ENCODE peak calls at places on chromosomes 2 and 18, in five cellular contexts. W is IMR-90, N is adrenal gland, V is coronary artery, F is fibroblast of pulmonary artery. M is an unnamed sample.

GRCh38 chr2:177641321-177641720 is 248.7 kb downstream of the AGPS start:
- DNase-seq in V (no peak), F (no peak), W (no peak), N (no peak), M (no peak)

GRCh38 chr2:101040761-101041160 is 38.7 kb downstream of the RPL31 start:
- DNase-seq in W (no peak), V (no peak), N (peak), F (no peak), M (no peak)

GRCh38 chr18:3605562-3606443 is 155.8 kb downstream of the TGIF1 start:
- DNase-seq in V (no peak), N (no peak), F (peak), W (peak), M (peak)

GRCh38 chr2:172753610-172754009 is 18.0 kb downstream of the RAPGEF4 start:
- DNase-seq in F (no peak), W (no peak), V (no peak), N (no peak), M (no peak)

GRCh38 chr2:15772681-15773080 is 167.7 kb upstream of the MYCN start:
- DNase-seq in W (no peak), N (no peak), F (no peak), V (no peak), M (no peak)

GRCh38 chr2:129361688-129362087 is 617.8 kb upstream of the RAB6C start:
- DNase-seq in W (no peak), F (no peak), V (no peak), N (no peak), M (no peak)

GRCh38 chr2:119424284-119425118 is 7.2 kb upstream of the TMEM37 start:
- DNase-seq in F (no peak), N (peak), V (peak), W (no peak), M (no peak)

GRCh38 chr18:3594760-3595241 is 144.8 kb downstream of the TGIF1 start:
- DNase-seq in V (no peak), W (peak), F (peak), N (no peak), M (peak)

GRCh38 chr2:234951386-234952269 is at the start of gene SH3BP4:
- DNase-seq in N (peak), F (peak), W (peak), V (peak), M (peak)

GRCh38 chr2:10570076-10570475 is 119.7 kb downstream of the NOL10 start:
- DNase-seq in F (no peak), N (no peak), W (no peak), V (no peak), M (no peak)

GRCh38 chr2:130819226-130819914 is 17.3 kb upstream of the ARHGEF4 start:
- DNase-seq in V (no peak), F (no peak), W (no peak), N (no peak), M (no peak)

GRCh38 chr2:234555616-234556249 is 58.9 kb upstream of the ARL4C start:
- DNase-seq in V (no peak), N (no peak), F (no peak), W (peak), M (peak)

GRCh38 chr2:27765621-27766286 is 5.8 kb upstream of the MRPL33 start:
- DNase-seq in V (no peak), N (peak), F (peak), W (no peak), M (no peak)

GRCh38 chr2:241898681-241899270 is 29.2 kb downstream of the RTP5 start:
- DNase-seq in V (peak), W (no peak), N (peak), F (no peak), M (no peak)

GRCh38 chr18:8293184-8293583 is 316.1 kb upstream of the RAB12 start:
- DNase-seq in N (no peak), F (no peak), V (no peak), W (no peak), M (no peak)

GRCh38 chr2:13212115-13212514 is 495.4 kb downstream of the TRIB2 start:
- DNase-seq in F (no peak), V (no peak), W (no peak), N (no peak), M (no peak)

GRCh38 chr18:73355076-73355475 is 487.3 kb upstream of the NETO1 start:
- DNase-seq in N (no peak), V (no peak), F (no peak), W (peak), M (no peak)

GRCh38 chr2:240644859-240645301 is 19.6 kb downstream of the GPR35 start:
- DNase-seq in W (no peak), N (peak), F (no peak), V (no peak), M (no peak)

DNA sequence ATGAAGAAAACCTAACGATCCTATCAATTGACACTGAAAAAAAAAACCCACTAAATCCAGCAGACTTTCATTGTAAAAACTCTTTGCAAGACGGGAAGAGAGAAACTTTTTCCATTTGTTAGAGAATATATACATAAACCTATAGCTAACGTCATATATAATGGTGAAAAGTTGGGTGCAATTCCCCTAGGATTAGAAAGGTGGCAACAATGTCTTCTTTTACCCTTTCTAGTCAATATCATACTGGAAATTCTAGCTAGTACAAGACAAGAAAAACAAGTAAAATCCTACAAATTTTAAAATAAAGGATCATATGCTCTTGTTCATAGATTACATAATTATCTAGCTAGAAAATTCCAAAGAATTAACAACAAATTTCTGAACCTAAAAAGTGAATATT is 1596.5 kb upstream of the LRRTM1 start:
- DNase-seq in F (peak), V (no peak), W (no peak), N (no peak), M (no peak)
- TF ChIP-seq CTCF in F (peak), V (no peak), W (no peak), N (no peak), M (no peak)

DNA sequence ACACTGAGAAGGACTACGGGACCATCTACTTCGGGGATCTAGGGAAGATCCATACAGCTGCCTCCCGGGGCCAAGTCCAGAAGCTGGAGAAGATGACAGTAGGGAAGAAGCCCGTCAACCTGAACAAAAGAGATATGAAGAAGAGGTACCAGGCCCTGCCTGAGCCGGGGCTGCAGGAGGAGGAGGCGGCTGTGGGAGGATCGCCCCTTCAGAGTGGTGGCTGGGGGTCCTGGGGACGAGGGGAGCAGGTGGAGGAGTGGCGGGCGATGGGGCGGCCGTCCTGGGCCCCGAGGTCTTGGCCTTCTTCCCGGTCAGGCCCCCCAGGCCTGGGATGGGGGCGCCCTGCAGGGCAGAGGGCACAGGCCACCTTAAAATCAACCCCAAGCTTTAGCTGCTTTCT is 524 bp downstream of the ANKRD30B start:
- DNase-seq in V (no peak), W (no peak), N (no peak), F (no peak), M (no peak)
- H3K4me3 ChIP-seq in V (no peak), W (no peak), N (no peak), F (no peak), M (peak)

GRCh38 chr2:148603562-148603920 is 41.0 kb upstream of the EPC2 start:
- DNase-seq in N (no peak), W (no peak), V (no peak), F (no peak), M (no peak)
- TF ChIP-seq CTCF in N (no peak), W (no peak), V (no peak), F (no peak), M (no peak)

DNA sequence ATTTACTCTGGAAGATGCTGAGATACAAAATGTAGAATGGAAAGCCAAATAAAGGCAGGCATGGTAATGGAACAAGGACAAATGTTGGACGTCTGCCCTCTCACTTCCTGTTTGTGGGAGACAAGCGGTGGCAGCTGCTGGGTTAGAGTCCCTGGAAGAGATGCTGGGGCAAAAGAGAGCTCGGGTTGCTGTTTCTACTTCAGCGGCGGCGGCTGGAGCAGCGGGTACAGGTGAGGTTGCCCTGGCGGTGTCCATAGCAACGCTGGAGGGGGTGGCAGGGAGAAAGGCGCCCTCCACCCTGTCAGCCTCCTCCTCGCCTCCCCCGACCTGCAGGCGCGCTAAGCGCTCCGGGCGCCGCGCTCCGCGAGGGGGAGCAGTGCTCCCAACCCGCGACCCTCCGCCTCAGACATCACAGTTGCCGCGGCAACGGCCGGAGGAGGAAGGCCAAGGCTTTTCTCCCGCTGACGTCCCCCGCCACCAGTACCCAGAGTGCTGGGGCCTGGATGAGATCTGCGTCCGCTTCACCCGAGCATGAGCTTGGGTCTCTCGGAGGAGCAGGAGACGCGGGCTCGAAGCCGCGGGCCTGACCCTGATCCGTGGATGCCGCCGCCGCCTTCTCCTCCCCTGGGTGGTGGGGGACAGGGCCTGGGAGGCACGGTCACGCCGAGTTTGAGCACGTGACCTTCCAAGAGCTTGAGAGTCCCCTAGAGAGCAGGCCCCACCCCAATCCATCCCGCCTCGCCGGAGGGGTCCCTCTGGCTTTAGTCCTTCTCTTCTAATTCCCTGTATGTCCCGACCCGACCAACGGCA is 65.6 kb downstream of the NOL4 start:
- DNase-seq in N (peak), V (peak), W (peak), F (peak), M (peak)
- H3K4me3 ChIP-seq in N (no peak), V (peak), W (no peak), F (peak), M (peak)

GRCh38 chr2:58680938-58681337 is 439.8 kb upstream of the FANCL start:
- DNase-seq in V (no peak), W (no peak), N (no peak), F (peak), M (no peak)
- TF ChIP-seq CTCF in V (no peak), W (no peak), N (no peak), F (no peak), M (no peak)

GRCh38 chr18:61991201-61991600 is 98.4 kb upstream of the RNF152 start:
- DNase-seq in N (no peak), V (no peak), W (peak), F (peak), M (peak)

GRCh38 chr18:61992923-61993322 is 100.1 kb upstream of the RNF152 start:
- DNase-seq in N (no peak), V (no peak), F (peak), W (peak), M (peak)

GRCh38 chr18:61992285-61992684 is 99.5 kb upstream of the RNF152 start:
- DNase-seq in W (peak), F (peak), V (no peak), N (no peak), M (peak)

GRCh38 chr18:61993831-61994230 is 101.0 kb upstream of the RNF152 start:
- DNase-seq in W (no peak), V (no peak), N (no peak), F (peak), M (no peak)

GRCh38 chr18:61991836-61992235 is 99.0 kb upstream of the RNF152 start:
- DNase-seq in N (no peak), V (no peak), F (no peak), W (no peak), M (no peak)
- H3K4me3 ChIP-seq in N (no peak), V (no peak), F (no peak), W (no peak), M (no peak)

DNA sequence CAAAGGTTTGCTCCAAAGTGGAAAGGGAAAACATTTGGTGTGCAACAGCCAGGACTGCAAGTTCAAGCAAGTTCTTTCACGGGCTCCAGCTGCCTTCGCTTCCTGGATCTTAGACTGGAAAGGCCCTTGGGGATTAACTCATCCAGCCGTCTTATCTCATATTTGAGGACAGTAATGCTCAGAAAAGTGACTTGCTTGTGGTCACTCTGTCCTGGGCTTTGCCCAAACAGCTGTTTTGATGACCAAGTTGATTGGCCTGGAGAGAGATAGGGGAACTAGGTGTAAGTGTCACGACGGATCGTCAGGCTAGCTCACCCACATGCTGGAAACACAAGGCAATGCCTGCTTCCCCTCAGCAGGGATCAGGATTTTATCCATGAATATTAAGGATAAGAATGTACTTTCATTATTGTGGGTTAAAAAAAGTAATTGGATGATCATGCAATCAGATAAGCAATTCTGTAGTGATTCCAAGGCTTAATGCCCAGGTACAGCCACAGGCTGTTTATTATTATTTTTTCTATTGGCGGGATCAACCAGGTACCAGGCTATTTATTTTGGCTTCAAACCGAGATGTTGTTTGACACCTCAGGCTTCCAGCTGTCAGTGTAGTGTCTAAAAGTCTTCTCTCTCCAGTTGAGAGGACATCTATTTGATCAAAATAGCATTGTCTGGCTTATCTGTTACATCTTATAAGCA is 162.5 kb upstream of the EPAS1 start:
- DNase-seq in N (peak), W (no peak), F (peak), V (no peak), M (peak)
- TF ChIP-seq CTCF in N (no peak), W (no peak), F (no peak), V (no peak), M (no peak)

M was measured in astrocyte of the spinal cord.